ENCODE peak calls at places on chromosomes 16 and 17, in four cellular contexts. S is body of pancreas, D is H9, X is heart right ventricle. K is an unnamed sample.

GRCh38 chr17:72476575-72476986 is 355.8 kb downstream of the SOX9 start:
- DNase-seq in S (peak; percentile 55), X (no peak), D (peak; percentile 93), K (no peak)

GRCh38 chr16:9521749-9522370 is 430.4 kb downstream of the HAPSTR1 start:
- DNase-seq in D (no peak), X (no peak), S (no peak), K (no peak)

GRCh38 chr17:14214271-14214670 is 22.4 kb downstream of the CDRT15 start:
- DNase-seq in D (no peak), X (no peak), S (no peak), K (no peak)

GRCh38 chr16:87853411-87854052 is 15.8 kb downstream of the SLC7A5 start:
- DNase-seq in S (peak; percentile 93), X (peak; percentile 92), D (peak; percentile 88), K (peak; percentile 68)

GRCh38 chr17:47239663-47240374 is 13.8 kb upstream of the ITGB3 start:
- DNase-seq in D (no peak), X (peak; percentile 52), S (peak; percentile 76), K (no peak)

GRCh38 chr16:3143189-3143588 is 8.4 kb downstream of the ZNF213 start:
- DNase-seq in D (no peak), S (no peak), X (no peak), K (no peak)

GRCh38 chr17:31064707-31065106 is 30.1 kb upstream of the NF1 start:
- DNase-seq in X (no peak), S (no peak), D (no peak), K (no peak)

GRCh38 chr17:72587773-72588511 is 467.1 kb downstream of the SOX9 start:
- DNase-seq in D (no peak), S (peak; percentile 24), X (no peak), K (no peak)

GRCh38 chr16:22425036-22425801 is 50.8 kb upstream of the CDR2 start:
- DNase-seq in S (peak; percentile 8), D (no peak), X (peak; percentile 60), K (no peak)

GRCh38 chr17:38453951-38454421 is 25.7 kb downstream of the ARHGAP23 start:
- DNase-seq in X (no peak), D (no peak), S (no peak), K (no peak)

GRCh38 chr17:63930951-63931575 is 1.1 kb downstream of the CD79B start:
- DNase-seq in D (peak; percentile 91), X (peak; percentile 77), S (peak; percentile 56), K (no peak)

GRCh38 chr16:75074920-75075687 is 41.5 kb downstream of the LDHD start:
- DNase-seq in D (no peak), S (peak; percentile 50), X (no peak), K (peak; percentile 11)

GRCh38 chr17:2883544-2884203 is 87.4 kb downstream of the RAP1GAP2 start:
- DNase-seq in S (peak; percentile 83), D (no peak), X (peak; percentile 50), K (no peak)

GRCh38 chr17:45197555-45198334 is 23.9 kb upstream of the FMNL1 start:
- DNase-seq in X (peak; percentile 96), S (peak; percentile 93), D (peak; percentile 99), K (peak; percentile 82)

GRCh38 chr16:13471478-13471877 is 448.5 kb upstream of the ERCC4 start:
- DNase-seq in D (no peak), S (no peak), X (no peak), K (no peak)

GRCh38 chr17:62696726-62697490 is 69.4 kb downstream of the MRC2 start:
- DNase-seq in S (no peak), D (no peak), X (no peak), K (no peak)

GRCh38 chr17:59848778-59849177 is 44.0 kb downstream of the TUBD1 start:
- DNase-seq in X (peak; percentile 50), S (peak; percentile 83), D (no peak), K (no peak)

GRCh38 chr17:63524051-63524450 is 893 bp downstream of the KCNH6 start:
- DNase-seq in X (no peak), D (no peak), S (no peak), K (no peak)

GRCh38 chr17:17999364-18000007 is 26.8 kb downstream of the DRC3 start:
- DNase-seq in X (no peak), D (no peak), S (no peak), K (no peak)

GRCh38 chr17:10737168-10737622 is 7.4 kb upstream of the TMEM220 start:
- DNase-seq in X (peak; percentile 33), S (peak; percentile 88), D (peak; percentile 75), K (peak; percentile 51)

GRCh38 chr17:27491713-27492190 is 35.5 kb downstream of the KSR1 start:
- DNase-seq in D (no peak), S (peak; percentile 37), X (no peak), K (peak; percentile 42)

DNA sequence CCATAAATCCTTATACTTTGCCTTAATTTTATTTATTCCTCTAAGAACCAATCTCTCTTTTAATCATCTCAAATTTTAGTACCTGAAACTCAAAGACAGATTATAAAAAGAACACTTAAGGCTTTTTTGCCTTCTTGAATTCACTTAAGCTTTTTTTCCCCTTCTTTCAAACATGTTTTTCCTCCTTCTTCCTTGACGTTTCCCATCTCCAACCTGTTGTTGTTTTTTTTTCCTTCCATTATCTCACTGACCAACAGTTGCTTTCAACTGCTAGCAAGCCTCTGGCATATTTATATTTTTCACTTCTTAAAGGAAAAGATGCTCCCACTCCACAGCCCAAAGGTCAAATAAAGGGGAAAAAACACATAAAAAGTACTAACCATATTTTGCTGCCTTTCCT is 32.2 kb downstream of the SPOP start:
- DNase-seq in X (no peak), D (no peak), S (no peak), K (no peak)
- H3K27ac ChIP-seq in X (peak overlapping the region; percentile 70), D (no peak overlapping the region), S (peak overlapping the region; percentile 1), K (no peak overlapping the region)

DNA sequence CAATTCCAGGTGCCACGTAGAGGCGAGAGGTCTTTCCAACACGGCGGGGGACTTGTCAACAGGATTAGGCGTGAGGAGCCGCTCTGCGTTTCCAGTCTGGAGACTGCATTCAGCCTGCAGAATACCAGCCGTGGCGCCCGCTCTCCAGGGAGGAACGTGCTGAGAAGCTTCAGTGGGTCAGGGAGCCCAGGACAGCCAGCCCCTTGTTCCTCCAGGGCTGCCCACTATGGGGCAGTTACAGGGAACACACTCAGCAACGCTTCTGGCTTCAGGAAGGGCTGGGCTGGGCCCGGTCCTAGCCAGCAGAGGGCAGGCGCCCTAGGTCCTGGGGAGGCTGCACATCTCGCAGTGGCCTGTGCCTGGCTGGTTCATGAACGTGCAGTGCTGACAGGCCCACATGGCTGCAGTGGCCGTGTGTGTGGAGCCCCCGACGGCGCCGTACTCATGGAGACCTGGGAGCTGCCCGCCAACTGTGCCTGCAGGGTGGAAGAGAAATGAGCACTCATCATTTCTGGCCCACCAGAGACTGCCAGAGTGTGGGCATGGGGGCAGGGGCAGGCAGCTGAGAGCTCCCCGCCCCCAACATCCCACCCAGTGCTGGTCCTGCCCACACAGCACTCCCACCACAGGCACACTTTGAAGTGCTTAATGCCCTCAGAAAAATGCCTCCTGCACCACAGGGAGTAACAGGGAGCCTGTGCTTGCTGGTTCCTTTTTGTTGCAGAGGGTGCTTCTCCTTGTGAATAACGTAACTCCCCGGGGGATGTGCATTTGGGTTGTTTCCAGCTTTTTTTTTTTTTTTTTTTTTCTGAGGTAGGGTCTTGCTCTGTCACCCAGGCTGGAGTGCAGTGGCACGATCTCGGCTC is 7.0 kb upstream of the FAAP100 start:
- DNase-seq in D (peak; percentile 73), X (peak; percentile 47), S (no peak), K (no peak)
- TF ChIP-seq CTCF in D (peak; percentile 50), X (peak; percentile 55), S (no peak), K (no peak)

DNA sequence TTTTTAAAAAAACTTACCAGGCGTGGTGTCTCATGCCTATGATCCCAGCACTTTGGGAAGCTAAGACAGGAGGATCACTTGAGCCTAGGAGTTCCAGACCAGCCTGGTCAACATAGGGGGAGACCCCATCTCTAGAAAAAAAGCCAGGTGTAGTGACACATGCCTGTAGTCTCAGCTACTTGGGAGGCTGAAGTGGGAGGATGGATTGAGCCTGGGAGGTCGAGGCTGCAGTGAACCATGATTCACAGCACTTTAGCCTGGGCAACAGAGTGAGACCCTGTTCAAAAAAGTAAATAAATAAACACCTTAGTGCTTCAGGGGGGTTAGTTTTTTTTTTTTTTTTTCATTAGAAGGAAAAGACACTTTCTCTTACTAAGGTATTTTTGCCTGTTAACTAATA is 58.9 kb upstream of the LRRC37A3 start:
- DNase-seq in X (no peak), S (no peak), D (no peak), K (no peak)
- H3K27ac ChIP-seq in X (no peak overlapping the region), S (no peak overlapping the region), D (no peak overlapping the region), K (no peak overlapping the region)

DNA sequence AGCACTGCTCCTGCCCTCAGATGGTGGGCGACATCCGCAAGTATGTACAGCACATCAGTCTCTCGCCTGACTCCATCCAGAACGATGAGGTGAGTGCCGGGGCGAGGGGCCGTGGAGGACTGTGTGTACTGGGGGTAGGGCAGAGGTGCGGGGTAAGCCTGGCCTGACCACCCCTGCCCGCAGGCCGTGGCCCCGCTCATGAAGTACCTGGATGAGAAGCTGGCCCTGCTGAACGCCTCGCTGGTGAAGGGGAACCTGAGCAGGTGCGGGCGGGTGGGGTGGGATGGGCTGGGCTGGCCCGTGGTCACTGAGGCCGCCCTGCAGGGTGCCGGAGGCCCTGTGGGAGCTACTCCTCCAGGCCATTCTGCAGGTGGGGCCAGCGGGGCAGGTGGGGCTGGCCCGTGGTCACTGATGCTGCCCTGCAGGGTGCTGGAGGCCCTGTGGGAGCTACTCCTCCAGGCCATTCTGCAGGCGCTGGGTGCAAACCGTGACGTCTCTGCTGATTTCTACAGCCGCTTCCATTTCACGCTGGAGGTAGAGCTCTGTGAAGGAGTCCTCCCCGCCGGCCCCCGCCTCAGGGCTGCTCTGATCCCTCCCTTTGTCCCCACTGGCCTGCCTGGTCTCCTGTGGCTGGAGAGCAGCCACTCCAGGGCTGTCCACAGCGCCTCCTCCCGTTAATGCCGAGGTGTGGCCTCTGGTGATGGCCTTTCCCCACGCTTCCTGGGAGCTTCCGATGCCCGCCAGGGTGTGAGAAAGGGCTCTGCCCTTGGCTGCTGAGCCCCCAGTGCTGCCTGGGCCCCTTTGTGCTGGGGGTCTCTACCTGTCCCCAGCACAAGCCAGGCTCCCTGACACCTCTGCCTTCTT is 5.0 kb downstream of the TSR3 start:
- DNase-seq in S (no peak), X (no peak), D (no peak), K (no peak)
- TF ChIP-seq CTCF in S (no peak), X (no peak), D (peak; percentile 24), K (no peak)

GRCh38 chr17:19644493-19645210 is 3.9 kb upstream of the ALDH3A2 start:
- DNase-seq in S (no peak), X (no peak), D (no peak), K (no peak)
- H3K27ac ChIP-seq in S (peak overlapping the region; percentile 91), X (no peak overlapping the region), D (no peak overlapping the region), K (no peak overlapping the region)

DNA sequence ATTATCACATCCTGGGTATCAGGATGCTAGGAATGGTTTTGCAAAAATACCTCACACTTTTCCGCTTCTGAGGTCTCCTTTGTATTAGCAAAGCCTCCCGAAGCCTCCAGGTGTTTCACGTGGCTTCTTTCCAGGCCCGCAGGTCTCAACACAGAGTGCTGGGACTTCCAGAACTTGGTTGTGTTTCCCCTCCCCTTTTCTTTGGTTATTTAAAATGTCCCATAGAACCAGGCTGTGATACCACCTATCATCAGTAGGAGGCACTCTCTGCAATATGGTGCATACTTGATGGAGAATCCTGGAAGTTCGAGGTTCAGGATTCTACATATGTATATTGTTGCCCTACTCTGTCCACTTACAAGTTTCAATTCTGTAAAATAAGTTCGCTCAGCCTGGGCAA is 28.8 kb downstream of the ATP2C2 start:
- DNase-seq in D (no peak), S (no peak), X (no peak), K (no peak)
- TF ChIP-seq CTCF in D (peak; percentile 61), S (no peak), X (no peak), K (no peak)

GRCh38 chr16:89303604-89304003 is 86.1 kb downstream of the ZNF778 start:
- DNase-seq in X (no peak), D (no peak), S (no peak), K (no peak)
- H3K27ac ChIP-seq in X (no peak overlapping the region), D (no peak overlapping the region), S (no peak overlapping the region), K (peak overlapping the region; percentile 98)

K was measured in dorsolateral prefrontal cortex.